ENCODE peak calls at places on chromosomes 7 and 10, in seven cellular contexts. P is HCT116, Y is HepG2, J is SK-N-SH, W is Panc1, Z is GM23338, M is GM12878. I is an unnamed sample.

GRCh38 chr10:110358869-110359629 is 54.3 kb upstream of the SMNDC1 start:
- DNase-seq in Y (no peak), J (no peak), P (peak; percentile 38), Z (peak; percentile 71), W (no peak), M (no peak), I (no peak)

GRCh38 chr10:71581376-71581775 is 138.2 kb downstream of the C10orf105 start:
- DNase-seq in J (no peak), Y (no peak), M (no peak), P (no peak), Z (no peak), W (no peak), I (no peak)

GRCh38 chr10:86267286-86268195 is 99.1 kb downstream of the GRID1 start:
- DNase-seq in J (peak; percentile 16), Z (no peak), M (no peak), W (no peak), P (no peak), Y (no peak), I (no peak)

GRCh38 chr7:27611043-27611442 is 51.6 kb downstream of the HIBADH start:
- DNase-seq in W (no peak), Z (no peak), P (no peak), J (no peak), Y (no peak), M (no peak), I (no peak)

GRCh38 chr7:141550694-141551079 is 523 bp upstream of the AGK start:
- DNase-seq in W (no peak), Y (no peak), M (no peak), Z (peak; percentile 28), J (peak; percentile 68), P (no peak), I (no peak)

GRCh38 chr7:41573017-41573416 is 129.9 kb downstream of the INHBA start:
- DNase-seq in J (no peak), W (peak; percentile 42), P (no peak), Y (no peak), Z (no peak), M (no peak), I (no peak)

GRCh38 chr7:78149787-78150186 is 351.2 kb downstream of the PHTF2 start:
- DNase-seq in Y (no peak), Z (no peak), W (no peak), P (no peak), M (no peak), J (no peak), I (no peak)

GRCh38 chr10:101572785-101573184 is 15.3 kb downstream of the POLL start:
- DNase-seq in J (no peak), Y (no peak), P (no peak), Z (no peak), M (no peak), W (no peak), I (no peak)

GRCh38 chr10:121231059-121231458 is 367.2 kb downstream of the FGFR2 start:
- DNase-seq in Z (no peak), P (no peak), J (no peak), W (no peak), Y (no peak), M (no peak), I (no peak)

GRCh38 chr7:138963675-138964074 is 17.5 kb downstream of the KIAA1549 start:
- DNase-seq in Z (no peak), W (no peak), M (no peak), P (no peak), Y (no peak), J (no peak), I (no peak)

GRCh38 chr7:73647725-73648592 is 19.7 kb upstream of the VPS37D start:
- DNase-seq in P (no peak), W (no peak), J (peak; percentile 87), Y (peak; percentile 41), M (no peak), Z (peak; percentile 62), I (no peak)

GRCh38 chr10:85430991-85431390 is 935.6 kb downstream of the GRID1 start:
- DNase-seq in P (no peak), W (peak; percentile 2), Z (no peak), Y (peak; percentile 9), M (no peak), J (no peak), I (no peak)

GRCh38 chr7:1460757-1461639 is 1.7 kb upstream of the MICALL2 start:
- DNase-seq in Z (peak; percentile 66), Y (peak; percentile 73), M (no peak), J (no peak), W (no peak), P (no peak), I (peak; percentile 94)

GRCh38 chr7:31084226-31084625 is 32.1 kb downstream of the ADCYAP1R1 start:
- DNase-seq in M (no peak), Y (no peak), P (no peak), J (no peak), W (no peak), Z (no peak), I (no peak)

GRCh38 chr7:107742678-107743566 is 1.0 kb upstream of the CBLL1 start:
- DNase-seq in P (no peak), J (peak; percentile 60), Z (peak; percentile 91), W (peak; percentile 15), M (peak; percentile 56), Y (no peak), I (peak; percentile 83)

GRCh38 chr10:13462551-13462950 is 66.3 kb downstream of the BEND7 start:
- DNase-seq in W (no peak), P (no peak), Z (no peak), Y (no peak), M (no peak), J (no peak), I (no peak)

GRCh38 chr7:33788493-33788892 is 116.8 kb upstream of the BMPER start:
- DNase-seq in J (no peak), M (no peak), P (no peak), W (no peak), Z (no peak), Y (no peak), I (no peak)

GRCh38 chr10:132504501-132505272 is 32.9 kb upstream of the INPP5A start:
- DNase-seq in J (no peak), Y (no peak), M (no peak), Z (no peak), P (no peak), W (no peak), I (no peak)
- TF ChIP-seq REST in J (no peak), Y (no peak), M (no peak), Z (no peak), P (no peak), W (no peak), I (no peak)

GRCh38 chr10:97278491-97278989 is 13.9 kb downstream of the ARHGAP19 start:
- DNase-seq in P (peak; percentile 33), Z (peak; percentile 57), Y (peak; percentile 67), J (peak; percentile 61), W (peak; percentile 78), M (no peak), I (peak; percentile 11)
- H3K27ac ChIP-seq in P (no peak overlapping the region), Z (peak overlapping the region; percentile 3), Y (peak overlapping the region; percentile 52), J (peak overlapping the region; percentile 78), W (peak overlapping the region; percentile 86), M (no peak overlapping the region), I (peak overlapping the region; percentile 59)

DNA sequence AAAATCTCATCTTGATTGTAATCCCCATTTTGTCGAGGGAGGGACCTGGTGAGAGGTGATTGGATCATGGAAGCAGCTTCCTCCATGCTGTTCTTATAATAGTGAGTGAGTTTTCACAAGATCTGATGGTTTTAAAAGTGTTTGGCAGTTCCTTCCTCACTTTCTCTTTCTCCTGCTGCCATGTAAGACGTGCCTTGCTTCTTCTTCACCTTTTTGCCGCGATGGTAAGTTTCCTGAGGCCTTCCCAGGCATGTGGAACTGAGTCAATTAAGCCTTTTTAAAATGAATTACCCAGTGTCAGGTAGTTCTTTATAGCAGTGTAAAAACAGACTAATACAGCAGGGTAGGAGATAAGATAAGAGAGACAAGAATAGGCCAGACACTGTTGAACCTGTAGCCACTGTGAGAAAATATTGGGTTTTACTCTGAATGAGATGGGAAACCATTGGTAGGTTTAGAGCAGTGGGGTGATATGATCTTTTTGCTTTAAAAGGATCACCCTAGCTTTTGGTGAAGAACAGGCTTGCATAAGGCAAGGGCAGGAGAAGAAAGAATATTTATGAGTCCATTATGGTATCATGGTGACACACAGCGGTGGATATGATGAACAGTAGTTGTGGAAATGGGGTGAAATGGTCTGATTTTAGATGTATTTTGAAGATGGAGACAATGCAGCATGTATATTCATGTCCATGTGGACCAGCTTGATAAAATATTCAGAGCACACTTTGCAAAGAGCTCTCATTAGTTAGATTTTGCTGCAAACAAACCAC is 11.5 kb downstream of the OR6B1 start:
- DNase-seq in W (no peak), J (peak; percentile 30), Z (no peak), Y (peak; percentile 51), M (no peak), P (no peak), I (no peak)
- TF ChIP-seq REST in W (no peak), J (no peak), Z (no peak), Y (no peak), M (no peak), P (no peak), I (no peak)

DNA sequence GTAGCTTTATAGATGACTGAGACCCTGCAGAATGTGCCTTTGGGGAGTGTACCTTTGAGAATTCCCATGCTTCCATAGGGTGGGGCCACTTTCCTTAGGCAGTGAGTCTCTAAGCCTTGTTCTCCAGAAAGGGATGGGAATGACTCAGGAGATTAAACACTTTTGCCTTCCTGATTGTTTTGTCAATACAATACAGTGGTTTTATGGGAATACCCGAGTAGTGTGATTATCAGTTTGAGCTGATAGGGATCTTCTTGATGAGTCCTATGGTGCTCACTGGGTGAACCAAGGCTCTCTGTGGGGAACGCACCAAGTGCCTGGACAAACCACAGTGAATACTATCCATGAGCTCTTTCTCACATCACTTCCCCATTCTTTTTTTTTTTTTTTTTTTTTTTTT is 6.3 kb downstream of the MYOF start:
- DNase-seq in Z (no peak), Y (peak; percentile 36), M (no peak), W (peak; percentile 90), J (no peak), P (peak; percentile 97), I (peak; percentile 43)
- H3K27ac ChIP-seq in Z (no peak overlapping the region), Y (no peak overlapping the region), M (no peak overlapping the region), W (peak overlapping the region; percentile 100), J (no peak overlapping the region), P (peak overlapping the region; percentile 98), I (no peak overlapping the region)

DNA sequence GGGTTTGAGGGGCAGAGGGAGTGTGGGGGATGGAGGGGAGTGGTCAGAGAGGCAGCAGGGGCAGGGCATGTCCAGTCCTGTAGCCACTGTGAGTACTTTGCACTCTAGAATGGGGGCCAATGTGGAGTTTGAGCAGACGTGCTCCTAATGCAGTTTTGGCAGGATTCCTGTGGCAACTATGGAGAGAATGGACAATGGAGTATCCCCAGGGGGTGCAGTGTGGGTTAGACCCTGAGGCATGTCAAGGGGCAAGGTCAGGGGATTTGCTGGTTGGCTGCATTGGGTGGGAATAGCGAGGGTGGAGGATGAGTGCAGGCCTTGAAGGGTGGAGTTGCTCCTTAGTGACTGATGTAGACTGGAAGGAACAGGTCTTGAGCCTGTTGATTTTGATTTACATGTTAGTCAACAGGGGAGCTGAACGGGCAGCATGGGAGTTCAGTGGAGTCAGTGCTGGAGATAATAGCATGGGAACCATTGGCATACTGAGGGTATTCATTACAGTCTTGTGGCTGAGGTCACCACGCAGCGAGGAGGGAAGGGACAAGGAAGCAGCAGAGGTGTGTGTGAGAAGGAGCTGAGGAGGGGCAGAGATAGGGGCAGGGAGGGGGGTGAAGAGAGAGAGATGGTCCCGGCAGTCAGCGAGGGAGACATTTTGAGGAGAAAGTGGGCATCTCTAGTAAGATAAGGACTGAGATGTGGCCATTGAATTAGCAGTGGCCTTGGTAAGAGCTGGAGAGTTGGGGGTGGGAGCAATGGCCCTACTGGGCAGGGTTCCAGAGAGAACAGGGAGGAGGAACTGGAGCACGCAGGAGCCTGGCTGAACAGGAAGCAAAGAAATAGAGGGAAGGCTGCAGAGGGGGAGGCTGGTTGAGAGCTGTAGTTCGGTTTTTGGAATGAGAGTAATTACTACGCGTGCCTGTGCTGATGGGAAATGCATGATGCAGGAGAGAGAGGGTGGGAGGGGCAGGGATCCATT is 112.7 kb downstream of the CCNY start:
- DNase-seq in J (no peak), Z (no peak), W (no peak), M (no peak), Y (peak; percentile 81), P (no peak), I (peak; percentile 48)
- TF ChIP-seq REST in J (no peak), Z (no peak), W (no peak), M (no peak), Y (no peak), P (no peak), I (no peak)